ENCODE peak calls at places on chromosomes 2 and 18, in seven cellular contexts. One of them, this sample, is unnamed.

GRCh38 chr2:69356471-69356870 is 30.6 kb downstream of the GFPT1 start:
- DNase-seq in NCI-H2081: no peak
- DNase-seq in T follicular helper cell: no peak
- DNase-seq in hypothalamus: no peak
- DNase-seq in RKO: no peak
- DNase-seq in adipocyte: no peak
- DNase-seq in RPMI8226: no peak
- DNase-seq in this sample: no peak

GRCh38 chr18:63869851-63870250 is 17.7 kb upstream of the SERPINB2 start:
- DNase-seq in RKO: peak; percentile 32
- DNase-seq in hypothalamus: no peak
- DNase-seq in RPMI8226: no peak
- DNase-seq in T follicular helper cell: no peak
- DNase-seq in adipocyte: no peak
- DNase-seq in NCI-H2081: no peak
- DNase-seq in this sample: no peak

GRCh38 chr2:23556929-23557328 is 171.9 kb downstream of the KLHL29 start:
- DNase-seq in RKO: no peak
- DNase-seq in RPMI8226: no peak
- DNase-seq in T follicular helper cell: no peak
- DNase-seq in NCI-H2081: peak; percentile 99
- DNase-seq in adipocyte: no peak
- DNase-seq in hypothalamus: no peak
- DNase-seq in this sample: no peak

GRCh38 chr2:200222837-200223236 is 83.7 kb upstream of the SPATS2L start:
- DNase-seq in adipocyte: no peak
- DNase-seq in hypothalamus: no peak
- DNase-seq in T follicular helper cell: no peak
- DNase-seq in RPMI8226: no peak
- DNase-seq in RKO: no peak
- DNase-seq in NCI-H2081: no peak
- DNase-seq in this sample: no peak

GRCh38 chr2:238370482-238371372 is 50.4 kb downstream of the TRAF3IP1 start:
- DNase-seq in adipocyte: peak; percentile 88
- DNase-seq in T follicular helper cell: peak; percentile 31
- DNase-seq in NCI-H2081: peak; percentile 64
- DNase-seq in RKO: peak; percentile 57
- DNase-seq in hypothalamus: no peak
- DNase-seq in RPMI8226: peak; percentile 43
- DNase-seq in this sample: peak; percentile 20

GRCh38 chr18:37274309-37274987 is 291.1 kb downstream of the CELF4 start:
- DNase-seq in T follicular helper cell: no peak
- DNase-seq in hypothalamus: no peak
- DNase-seq in RPMI8226: no peak
- DNase-seq in NCI-H2081: no peak
- DNase-seq in RKO: no peak
- DNase-seq in adipocyte: no peak
- DNase-seq in this sample: no peak

GRCh38 chr2:535222-535621 is 142.0 kb downstream of the TMEM18 start:
- DNase-seq in adipocyte: peak; percentile 19
- DNase-seq in RKO: peak; percentile 46
- DNase-seq in RPMI8226: no peak
- DNase-seq in hypothalamus: no peak
- DNase-seq in NCI-H2081: peak; percentile 7
- DNase-seq in T follicular helper cell: no peak
- DNase-seq in this sample: peak; percentile 23

GRCh38 chr2:12046641-12047040 is 300.2 kb downstream of the LPIN1 start:
- DNase-seq in adipocyte: peak; percentile 61
- DNase-seq in NCI-H2081: no peak
- DNase-seq in RKO: no peak
- DNase-seq in T follicular helper cell: no peak
- DNase-seq in hypothalamus: no peak
- DNase-seq in RPMI8226: no peak
- DNase-seq in this sample: no peak

GRCh38 chr2:149061119-149061518 is 22.6 kb downstream of the LYPD6B start:
- DNase-seq in hypothalamus: no peak
- DNase-seq in adipocyte: no peak
- DNase-seq in RPMI8226: no peak
- DNase-seq in T follicular helper cell: no peak
- DNase-seq in NCI-H2081: no peak
- DNase-seq in RKO: no peak
- DNase-seq in this sample: no peak

GRCh38 chr2:101699939-101700442 is 2.5 kb downstream of the MAP4K4 start:
- DNase-seq in hypothalamus: no peak
- DNase-seq in T follicular helper cell: no peak
- DNase-seq in adipocyte: peak; percentile 58
- DNase-seq in RKO: peak; percentile 48
- DNase-seq in RPMI8226: no peak
- DNase-seq in NCI-H2081: no peak
- DNase-seq in this sample: no peak

GRCh38 chr18:23890589-23890988 is 124.0 kb upstream of the TTC39C start:
- DNase-seq in adipocyte: peak; percentile 43
- DNase-seq in RPMI8226: no peak
- DNase-seq in RKO: no peak
- DNase-seq in T follicular helper cell: no peak
- DNase-seq in NCI-H2081: no peak
- DNase-seq in hypothalamus: no peak
- DNase-seq in this sample: no peak

GRCh38 chr2:225002656-225003045 is 39.6 kb downstream of the DOCK10 start:
- DNase-seq in hypothalamus: no peak
- DNase-seq in RPMI8226: no peak
- DNase-seq in NCI-H2081: peak; percentile 36
- DNase-seq in T follicular helper cell: no peak
- DNase-seq in adipocyte: no peak
- DNase-seq in RKO: no peak
- DNase-seq in this sample: peak; percentile 41

GRCh38 chr2:223724831-223725230 is 112.6 kb downstream of the AP1S3 start:
- DNase-seq in RPMI8226: no peak
- DNase-seq in hypothalamus: no peak
- DNase-seq in NCI-H2081: no peak
- DNase-seq in adipocyte: peak; percentile 16
- DNase-seq in RKO: no peak
- DNase-seq in T follicular helper cell: no peak
- DNase-seq in this sample: no peak

GRCh38 chr18:32530947-32531651 is 60.4 kb upstream of the GAREM1 start:
- DNase-seq in RPMI8226: no peak
- DNase-seq in NCI-H2081: no peak
- DNase-seq in hypothalamus: no peak
- DNase-seq in T follicular helper cell: no peak
- DNase-seq in RKO: peak; percentile 22
- DNase-seq in adipocyte: peak; percentile 16
- DNase-seq in this sample: no peak

GRCh38 chr2:206611191-206611590 is 31.1 kb upstream of the FAM237A start:
- DNase-seq in adipocyte: no peak
- DNase-seq in RPMI8226: no peak
- DNase-seq in T follicular helper cell: no peak
- DNase-seq in RKO: no peak
- DNase-seq in hypothalamus: no peak
- DNase-seq in NCI-H2081: no peak
- DNase-seq in this sample: no peak

This sample was measured in SW480.